ENCODE peak calls at places on chromosomes 4 and X, in eight cellular contexts. I is fibroblast of pulmonary artery, N is HTR-8/SVneo, W is GM23248, A is GM03348, H is ELR, D is fibroblast of mammary gland, P is tibial nerve. G is an unnamed sample.
A peak's percentile ranks its signal among the peaks of the same experiment; 100 is the strongest.

GRCh38 chrX:22141061-22141460 is 108.9 kb downstream of the PHEX start:
- DNase-seq in D (peak; percentile 21), P (no peak), I (no peak), N (no peak), W (peak; percentile 26), H (peak; percentile 3), A (no peak), G (no peak)

GRCh38 chr4:48653217-48654014 is 126.7 kb downstream of the FRYL start:
- DNase-seq in H (peak; percentile 40), I (peak; percentile 81), D (peak; percentile 82), P (peak; percentile 19), W (peak; percentile 73), N (no peak), A (peak; percentile 9), G (peak; percentile 82)

GRCh38 chrX:139875831-139876230 is 57.0 kb downstream of the ATP11C start:
- DNase-seq in H (no peak), N (no peak), D (no peak), P (no peak), W (no peak), A (no peak), I (peak; percentile 44), G (no peak)

GRCh38 chr4:848307-848691 is 22.4 kb upstream of the CPLX1 start:
- DNase-seq in N (no peak), W (no peak), P (no peak), A (no peak), D (no peak), I (no peak), H (no peak), G (no peak)

GRCh38 chrX:116827063-116827462 is 364.3 kb upstream of the CT83 start:
- DNase-seq in D (no peak), H (no peak), W (no peak), I (no peak), P (no peak), A (no peak), N (no peak), G (no peak)

GRCh38 chrX:153857348-153857903 is 27.1 kb upstream of the PDZD4 start:
- DNase-seq in P (no peak), H (no peak), W (no peak), I (no peak), D (no peak), N (no peak), A (no peak), G (no peak)

GRCh38 chr4:74364649-74365491 is at the start of gene EREG:
- DNase-seq in W (peak; percentile 77), N (no peak), D (peak; percentile 66), I (peak; percentile 61), H (peak; percentile 68), P (no peak), A (peak; percentile 46), G (peak; percentile 50)

GRCh38 chrX:53481816-53482485 is 47.8 kb upstream of the HSD17B10 start:
- DNase-seq in D (peak; percentile 73), W (peak; percentile 70), I (peak; percentile 71), A (peak; percentile 38), N (peak; percentile 43), H (peak; percentile 66), P (peak; percentile 48), G (peak; percentile 61)

GRCh38 chrX:103533428-103534216 is 14.3 kb upstream of the RAB40A start:
- DNase-seq in H (peak; percentile 71), P (peak; percentile 93), W (peak; percentile 51), D (peak; percentile 76), A (peak; percentile 20), I (peak; percentile 83), N (no peak), G (peak; percentile 75)

GRCh38 chr4:136355970-136356369 is 1176.3 kb downstream of the PCDH18 start:
- DNase-seq in N (no peak), I (no peak), P (no peak), D (no peak), A (no peak), W (no peak), H (no peak), G (no peak)

GRCh38 chr4:147830987-147831386 is 99.1 kb downstream of the ARHGAP10 start:
- DNase-seq in W (peak; percentile 70), P (no peak), H (peak; percentile 84), D (peak; percentile 83), I (peak; percentile 58), A (peak; percentile 53), N (peak; percentile 20), G (peak; percentile 48)

GRCh38 chr4:113695328-113696169 is 66.0 kb downstream of the CAMK2D start:
- DNase-seq in A (no peak), H (peak; percentile 50), W (no peak), I (peak; percentile 55), N (no peak), P (no peak), D (peak; percentile 22), G (no peak)

GRCh38 chr4:121421594-121421993 is 40.8 kb upstream of the QRFPR start:
- DNase-seq in A (peak; percentile 5), H (peak; percentile 9), I (peak; percentile 42), W (peak; percentile 26), N (no peak), D (peak; percentile 12), P (no peak), G (no peak)

GRCh38 chr4:169383724-169384123 is 113.0 kb upstream of the SH3RF1 start:
- DNase-seq in H (peak; percentile 94), I (peak; percentile 84), P (no peak), A (peak; percentile 81), D (peak; percentile 97), W (peak; percentile 92), N (peak; percentile 78), G (peak; percentile 94)

GRCh38 chr4:48129307-48130014 is 4.6 kb downstream of the TXK start:
- DNase-seq in P (no peak), I (peak; percentile 16), A (no peak), W (no peak), H (peak; percentile 34), N (no peak), D (no peak), G (no peak)

GRCh38 chr4:110902500-110902899 is 279.6 kb upstream of the PITX2 start:
- DNase-seq in W (peak; percentile 20), P (no peak), D (no peak), I (no peak), A (no peak), H (no peak), N (no peak), G (peak; percentile 8)

GRCh38 chr4:3393171-3393570 is 48.6 kb upstream of the HGFAC start:
- DNase-seq in D (no peak), N (no peak), H (no peak), A (no peak), W (no peak), P (no peak), I (no peak), G (no peak)